ENCODE peak calls at places on chromosomes 2 and 18, in six cellular contexts. D is AML-193, O is choroid plexus epithelial cell, G is nucleus accumbens, S is NCI-H446 treated with DMSO at 0.1 percent for 48 hours, M is HT1080. J is an unnamed sample.

GRCh38 chr2:106138904-106139574 is 55.1 kb downstream of the UXS1 start:
- DNase-seq in D (no peak), O (no peak), G (no peak), S (no peak), M (no peak), J (no peak)

GRCh38 chr2:25314514-25315315 is 27.0 kb downstream of the DNMT3A start:
- DNase-seq in D (no peak), O (no peak), G (no peak), S (peak), M (no peak), J (peak)

GRCh38 chr2:44237221-44237620 is 38.1 kb upstream of the SLC3A1 start:
- DNase-seq in D (no peak), O (no peak), G (no peak), S (no peak), M (no peak), J (no peak)

GRCh38 chr2:220106065-220106464 is 478.6 kb downstream of the SLC4A3 start:
- DNase-seq in D (no peak), O (no peak), G (no peak), S (no peak), M (no peak), J (no peak)

GRCh38 chr2:29235411-29235810 is 120.2 kb downstream of the CLIP4 start:
- DNase-seq in D (no peak), O (no peak), G (no peak), S (no peak), M (no peak), J (no peak)

GRCh38 chr18:46574000-46574739 is 82.8 kb downstream of the LOXHD1 start:
- DNase-seq in D (no peak), O (no peak), G (no peak), S (no peak), M (no peak), J (no peak)

GRCh38 chr2:128467321-128467901 is 148.7 kb upstream of the HS6ST1 start:
- DNase-seq in D (no peak), O (no peak), G (no peak), S (peak), M (no peak), J (no peak)

GRCh38 chr18:79955302-79956075 is 4.0 kb upstream of the SLC66A2 start:
- DNase-seq in D (no peak), O (no peak), G (no peak), S (no peak), M (no peak), J (no peak)

GRCh38 chr18:31666055-31666454 is 18.3 kb downstream of the B4GALT6 start:
- DNase-seq in D (no peak), O (no peak), G (no peak), S (no peak), M (no peak), J (no peak)

GRCh38 chr18:57931038-57931437 is 113.0 kb upstream of the NEDD4L start:
- DNase-seq in D (no peak), O (peak), G (no peak), S (no peak), M (peak), J (no peak)

GRCh38 chr2:180647651-180648050 is 332.8 kb upstream of the UBE2E3 start:
- DNase-seq in D (no peak), O (peak), G (no peak), S (no peak), M (no peak), J (no peak)

J was measured in IMR-90.